ENCODE peak calls at places on chromosomes 2 and 18, in seven cellular contexts. E is MM.1S, J is K562, C is DND-41, R is neural progenitor cell, M is GM12878, G is hepatocyte. U is an unnamed sample.

GRCh38 chr2:189179607-189179979 is at the start of gene COL5A2:
- DNase-seq in E (no peak), J (no peak), C (no peak), R (peak; percentile 56), M (no peak), G (peak; percentile 85), U (peak; percentile 93)

GRCh38 chr18:6414723-6415362 is at the start of gene L3MBTL4:
- DNase-seq in E (peak; percentile 70), J (no peak), C (no peak), R (peak; percentile 53), M (no peak), G (peak; percentile 78), U (no peak)

GRCh38 chr18:2513616-2514015 is 57.7 kb downstream of the METTL4 start:
- DNase-seq in E (no peak), J (no peak), C (no peak), R (no peak), M (no peak), G (no peak), U (no peak)

GRCh38 chr2:141501743-141502142 is 629.1 kb downstream of the LRP1B start:
- DNase-seq in E (no peak), J (no peak), C (peak; percentile 38), R (no peak), M (no peak), G (no peak), U (no peak)

GRCh38 chr2:240338274-240338673 is 97.2 kb upstream of the GPC1 start:
- DNase-seq in E (no peak), J (no peak), C (no peak), R (no peak), M (no peak), G (no peak), U (no peak)

GRCh38 chr2:12167525-12168317 is 421.3 kb downstream of the LPIN1 start:
- DNase-seq in E (no peak), J (no peak), C (peak; percentile 29), R (peak; percentile 78), M (no peak), G (no peak), U (no peak)

GRCh38 chr2:101847661-101848339 is 144.0 kb upstream of the IL1R2 start:
- DNase-seq in E (no peak), J (no peak), C (no peak), R (no peak), M (no peak), G (no peak), U (no peak)

GRCh38 chr2:232890896-232891601 is 21.0 kb downstream of the SNORC start:
- DNase-seq in E (peak; percentile 15), J (peak; percentile 70), C (no peak), R (peak; percentile 75), M (no peak), G (peak; percentile 62), U (no peak)

GRCh38 chr2:18856766-18857165 is 267.4 kb upstream of the NT5C1B start:
- DNase-seq in E (no peak), J (no peak), C (no peak), R (no peak), M (no peak), G (no peak), U (no peak)

GRCh38 chr18:24370120-24370519 is 27.5 kb downstream of the OSBPL1A start:
- DNase-seq in E (no peak), J (no peak), C (no peak), R (no peak), M (no peak), G (no peak), U (no peak)

GRCh38 chr2:108922141-108922915 is 66.7 kb downstream of the EDAR start:
- DNase-seq in E (no peak), J (no peak), C (no peak), R (no peak), M (no peak), G (no peak), U (peak; percentile 62)

GRCh38 chr18:6279308-6279707 is 135.4 kb downstream of the L3MBTL4 start:
- DNase-seq in E (no peak), J (no peak), C (no peak), R (no peak), M (no peak), G (no peak), U (no peak)

GRCh38 chr18:35807942-35808341 is 164.5 kb upstream of the RMP24 start:
- DNase-seq in E (no peak), J (no peak), C (no peak), R (no peak), M (no peak), G (no peak), U (no peak)

GRCh38 chr18:12310762-12311161 is 2.7 kb downstream of the TUBB6 start:
- DNase-seq in E (no peak), J (no peak), C (no peak), R (no peak), M (no peak), G (no peak), U (no peak)

GRCh38 chr18:12308386-12309100 is 502 bp downstream of the TUBB6 start:
- DNase-seq in E (no peak), J (peak; percentile 89), C (no peak), R (peak; percentile 87), M (no peak), G (peak; percentile 91), U (peak; percentile 75)

GRCh38 chr18:12307871-12308385 is at the start of gene TUBB6:
- DNase-seq in E (no peak), J (peak; percentile 93), C (no peak), R (peak; percentile 86), M (no peak), G (peak; percentile 83), U (peak; percentile 69)

GRCh38 chr18:12307251-12307736 is 747 bp upstream of the TUBB6 start:
- DNase-seq in E (no peak), J (no peak), C (no peak), R (peak; percentile 77), M (no peak), G (peak; percentile 65), U (peak; percentile 68)

DNA sequence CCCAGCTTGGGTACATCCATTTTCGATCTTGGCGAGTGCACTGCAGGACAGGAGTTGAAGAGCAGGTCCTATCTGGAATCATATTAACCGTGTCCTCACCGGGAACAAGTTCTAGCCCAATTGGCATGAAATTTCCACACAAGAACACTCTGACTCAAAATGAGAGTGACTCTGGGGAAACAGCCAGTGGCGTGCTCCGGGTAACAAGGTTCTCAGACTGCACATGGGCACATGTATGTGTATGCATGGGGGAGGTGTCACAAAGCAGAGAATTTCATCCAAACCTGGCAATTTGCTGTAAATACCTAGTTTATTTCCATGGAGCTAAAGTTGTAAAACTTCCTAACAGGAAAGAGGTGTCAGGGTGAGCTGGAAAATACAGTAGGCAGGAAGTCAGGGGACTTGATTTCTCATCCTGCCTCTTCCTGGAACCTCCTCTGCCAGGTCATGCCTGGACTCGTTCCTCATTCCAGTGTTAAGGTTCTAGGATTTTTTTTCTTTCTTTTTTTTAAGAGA is 1.7 kb downstream of the TUBB6 start:
- DNase-seq in E (no peak), J (peak; percentile 4), C (no peak), R (no peak), M (no peak), G (no peak), U (no peak)
- H3K4me3 ChIP-seq in E (no peak overlapping the region), J (peak overlapping the region; percentile 86), C (no peak overlapping the region), R (peak overlapping the region; percentile 82), M (peak overlapping the region; percentile 70), G (peak overlapping the region; percentile 0), U (peak overlapping the region; percentile 96)

GRCh38 chr18:12776821-12777471 is 74.1 kb downstream of the PSMG2 start:
- DNase-seq in E (no peak), J (no peak), C (no peak), R (no peak), M (no peak), G (no peak), U (no peak)
- TF ChIP-seq EZH2 in E (no peak), J (no peak), C (no peak), R (no peak), M (no peak), G (no peak), U (no peak)

DNA sequence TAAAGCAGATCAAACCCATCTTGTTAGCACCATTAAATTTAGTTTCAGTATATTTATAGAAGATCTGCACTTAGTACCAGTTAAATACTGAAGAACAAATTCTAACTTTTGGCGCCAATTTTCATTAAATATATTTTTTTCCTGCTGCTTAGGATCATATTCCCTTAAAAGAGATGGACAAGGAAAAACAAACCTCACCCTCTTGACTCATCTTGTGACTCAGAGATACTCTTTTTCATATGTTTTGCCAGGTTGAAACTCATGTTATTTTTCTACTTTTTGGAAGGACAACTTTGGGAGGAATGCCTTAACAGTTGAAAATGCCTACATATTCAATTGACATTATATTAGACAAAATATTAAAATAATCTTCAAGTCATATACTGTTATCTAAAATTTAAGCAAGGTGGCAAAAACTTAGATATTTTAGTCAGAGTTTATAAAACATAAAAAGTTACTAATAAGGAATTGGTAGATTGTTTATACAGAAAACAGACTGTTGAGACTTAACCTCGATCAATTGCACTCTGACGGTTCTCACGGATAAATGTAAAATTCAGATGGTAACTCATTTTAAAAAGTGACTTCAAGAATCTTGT is 36.2 kb downstream of the PNO1 start:
- DNase-seq in E (no peak), J (peak; percentile 16), C (no peak), R (no peak), M (no peak), G (no peak), U (peak; percentile 60)
- H3K27ac ChIP-seq in E (no peak overlapping the region), J (peak overlapping the region; percentile 64), C (no peak overlapping the region), R (no peak overlapping the region), M (no peak overlapping the region), G (no peak overlapping the region), U (peak overlapping the region; percentile 41)

GRCh38 chr2:2564300-2565085 is 233.4 kb upstream of the MYT1L start:
- DNase-seq in E (no peak), J (no peak), C (no peak), R (peak; percentile 55), M (no peak), G (no peak), U (no peak)
- H3K4me3 ChIP-seq in E (no peak overlapping the region), J (no peak overlapping the region), C (no peak overlapping the region), R (no peak overlapping the region), M (no peak overlapping the region), G (no peak overlapping the region), U (no peak overlapping the region)

GRCh38 chr2:21291281-21291825 is 167.6 kb downstream of the TDRD15 start:
- DNase-seq in E (no peak), J (no peak), C (no peak), R (peak; percentile 23), M (no peak), G (no peak), U (no peak)
- TF ChIP-seq EZH2 in E (no peak), J (no peak), C (no peak), R (no peak), M (no peak), G (no peak), U (no peak)

DNA sequence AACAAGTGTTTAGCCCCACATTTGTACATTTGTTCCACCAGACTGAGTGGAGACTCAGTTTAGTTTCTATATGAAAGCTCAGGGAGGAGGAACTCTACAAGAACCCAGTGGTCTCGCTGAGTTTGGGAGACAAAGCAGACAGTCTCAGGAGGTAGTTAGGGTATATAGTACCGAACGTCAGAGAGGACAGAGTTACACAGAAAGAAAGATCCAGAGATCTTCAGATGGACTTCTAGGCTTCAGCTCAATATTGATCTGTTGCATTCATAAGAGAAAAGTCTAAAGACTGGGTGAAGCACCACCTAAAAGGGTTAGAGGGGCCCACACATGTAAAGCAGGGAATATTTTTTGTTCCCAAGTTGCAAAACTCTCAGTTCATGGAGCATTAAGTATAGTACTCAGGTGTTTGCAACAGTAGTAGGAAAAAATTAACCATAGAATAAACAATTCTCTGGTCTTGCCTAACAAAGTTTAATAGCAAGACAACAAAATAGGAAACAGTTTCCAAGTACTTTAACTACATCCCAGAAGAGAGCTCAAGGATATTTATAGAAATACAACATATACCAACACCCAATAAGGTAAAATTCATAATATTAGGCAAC is 4.2 kb downstream of the TFPI start:
- DNase-seq in E (no peak), J (no peak), C (no peak), R (no peak), M (no peak), G (peak; percentile 20), U (no peak)
- H3K27ac ChIP-seq in E (no peak overlapping the region), J (no peak overlapping the region), C (no peak overlapping the region), R (no peak overlapping the region), M (no peak overlapping the region), G (peak overlapping the region; percentile 87), U (peak overlapping the region; percentile 1)